ENCODE peak calls at places on chromosomes 2 and 18, in eight cellular contexts. O is IMR-90, Q is heart left ventricle, N is tibial nerve, X is GM12892, R is sigmoid colon, B is A549, F is K562. M is an unnamed sample.

GRCh38 chr2:197322729-197323720 is 12.4 kb upstream of the ANKRD44 start:
- DNase-seq in R (no peak), O (no peak), B (no peak), X (no peak), Q (no peak), N (no peak), F (no peak), M (no peak)

GRCh38 chr2:88091943-88092342 is 24.3 kb downstream of the SMYD1 start:
- DNase-seq in B (no peak), N (no peak), R (no peak), Q (no peak), O (no peak), F (no peak), X (no peak), M (no peak)

GRCh38 chr2:96413067-96413722 is 77.6 kb downstream of the NCAPH start:
- DNase-seq in F (no peak), B (no peak), X (no peak), O (no peak), N (no peak), Q (no peak), R (no peak), M (no peak)

GRCh38 chr2:45896281-45896680 is 244.8 kb downstream of the PRKCE start:
- DNase-seq in B (no peak), O (no peak), X (no peak), Q (no peak), R (no peak), N (peak; percentile 34), F (no peak), M (no peak)

GRCh38 chr18:59189746-59190145 is 30.2 kb upstream of the GRP start:
- DNase-seq in Q (no peak), X (no peak), B (no peak), O (peak; percentile 5), R (no peak), N (no peak), F (no peak), M (no peak)

GRCh38 chr2:238087211-238087610 is 12.9 kb upstream of the ESPNL start:
- DNase-seq in X (no peak), R (no peak), B (no peak), Q (no peak), O (no peak), F (no peak), N (no peak), M (no peak)

GRCh38 chr2:240136671-240137292 is 677 bp upstream of the COPS9 start:
- DNase-seq in X (no peak), F (peak; percentile 17), O (no peak), Q (no peak), N (no peak), B (no peak), R (no peak), M (no peak)

GRCh38 chr2:217616936-217617335 is 385.9 kb downstream of the TNS1 start:
- DNase-seq in Q (no peak), X (no peak), B (no peak), O (peak; percentile 66), F (no peak), R (no peak), N (no peak), M (no peak)

GRCh38 chr2:212904646-212905045 is 246.8 kb downstream of the IKZF2 start:
- DNase-seq in N (no peak), B (no peak), R (no peak), F (no peak), O (no peak), Q (no peak), X (no peak), M (no peak)

GRCh38 chr18:45167109-45167551 is 448.1 kb upstream of the SLC14A2 start:
- DNase-seq in F (no peak), N (no peak), Q (no peak), R (no peak), X (no peak), B (no peak), O (peak; percentile 44), M (no peak)

GRCh38 chr2:188181439-188181838 is 110.2 kb upstream of the GULP1 start:
- DNase-seq in O (no peak), N (no peak), R (no peak), Q (no peak), F (no peak), X (no peak), B (no peak), M (no peak)

GRCh38 chr2:25279091-25279651 is 62.6 kb downstream of the DNMT3A start:
- DNase-seq in X (peak; percentile 71), R (peak; percentile 89), F (no peak), O (no peak), Q (peak; percentile 68), B (no peak), N (peak; percentile 75), M (peak; percentile 24)

GRCh38 chr2:157838442-157839161 is 37.5 kb downstream of the ACVR1 start:
- DNase-seq in F (peak; percentile 69), O (peak; percentile 90), N (peak; percentile 38), R (no peak), B (peak; percentile 37), Q (peak; percentile 48), X (no peak), M (no peak)

GRCh38 chr18:63140997-63141776 is 178.4 kb downstream of the BCL2 start:
- DNase-seq in B (no peak), X (no peak), Q (no peak), F (no peak), N (no peak), R (no peak), O (no peak), M (no peak)

GRCh38 chr2:45901468-45902081 is 250.1 kb downstream of the PRKCE start:
- DNase-seq in N (no peak), R (no peak), Q (no peak), B (no peak), F (no peak), O (no peak), X (no peak), M (no peak)

GRCh38 chr2:212360068-212360460 is 178.5 kb downstream of the ERBB4 start:
- DNase-seq in R (no peak), N (no peak), O (no peak), Q (no peak), X (no peak), F (no peak), B (no peak), M (no peak)

GRCh38 chr2:25740810-25741381 is 67.5 kb upstream of the DTNB start:
- DNase-seq in X (no peak), B (no peak), R (no peak), N (no peak), O (no peak), Q (no peak), F (no peak), M (no peak)

GRCh38 chr2:43391159-43391876 is 164.9 kb upstream of the ZFP36L2 start:
- DNase-seq in B (no peak), Q (no peak), O (no peak), N (no peak), R (no peak), X (no peak), F (no peak), M (no peak)

GRCh38 chr2:112465373-112465772 is 16.6 kb upstream of the TTL start:
- DNase-seq in B (peak; percentile 18), O (peak; percentile 17), N (no peak), X (no peak), F (no peak), R (no peak), Q (no peak), M (no peak)

GRCh38 chr2:3267549-3267867 is 110.1 kb downstream of the EIPR1 start:
- DNase-seq in Q (no peak), R (no peak), X (no peak), N (no peak), B (no peak), F (no peak), O (no peak), M (no peak)

GRCh38 chr2:3265471-3265870 is 112.1 kb downstream of the EIPR1 start:
- DNase-seq in O (no peak), F (no peak), X (no peak), Q (no peak), R (no peak), B (no peak), N (no peak), M (no peak)

GRCh38 chr2:3267869-3268704 is 109.5 kb downstream of the EIPR1 start:
- DNase-seq in Q (no peak), B (no peak), R (no peak), X (no peak), N (no peak), O (no peak), F (no peak), M (no peak)

GRCh38 chr2:3266727-3267548 is 110.7 kb downstream of the EIPR1 start:
- DNase-seq in Q (no peak), X (no peak), O (no peak), F (no peak), B (no peak), N (no peak), R (no peak), M (no peak)

GRCh38 chr2:3265981-3266726 is 111.5 kb downstream of the EIPR1 start:
- DNase-seq in B (no peak), Q (no peak), X (no peak), F (no peak), N (no peak), O (no peak), R (no peak), M (no peak)
- TF ChIP-seq POLR2A in B (no peak), Q (no peak), X (no peak), F (no peak), N (no peak), O (no peak), R (no peak), M (no peak)

GRCh38 chr18:12038661-12039417 is 54.8 kb upstream of the ANKRD62 start:
- DNase-seq in F (peak; percentile 84), R (peak; percentile 91), O (peak; percentile 65), X (peak; percentile 80), N (peak; percentile 84), Q (peak; percentile 82), B (peak; percentile 64), M (no peak)
- TF ChIP-seq POLR2A in F (no peak), R (no peak), O (peak; percentile 40), X (no peak), N (no peak), Q (no peak), B (no peak), M (no peak)

GRCh38 chr2:99337164-99337930 is at the start of gene EIF5B:
- DNase-seq in Q (peak; percentile 96), N (peak; percentile 84), F (peak; percentile 87), X (peak; percentile 81), O (peak; percentile 95), R (peak; percentile 98), B (peak; percentile 91), M (peak; percentile 80)
- TF ChIP-seq POLR2A in Q (no peak), N (peak; percentile 32), F (peak; percentile 96), X (peak; percentile 90), O (peak; percentile 40), R (peak; percentile 63), B (peak; percentile 88), M (no peak)

DNA sequence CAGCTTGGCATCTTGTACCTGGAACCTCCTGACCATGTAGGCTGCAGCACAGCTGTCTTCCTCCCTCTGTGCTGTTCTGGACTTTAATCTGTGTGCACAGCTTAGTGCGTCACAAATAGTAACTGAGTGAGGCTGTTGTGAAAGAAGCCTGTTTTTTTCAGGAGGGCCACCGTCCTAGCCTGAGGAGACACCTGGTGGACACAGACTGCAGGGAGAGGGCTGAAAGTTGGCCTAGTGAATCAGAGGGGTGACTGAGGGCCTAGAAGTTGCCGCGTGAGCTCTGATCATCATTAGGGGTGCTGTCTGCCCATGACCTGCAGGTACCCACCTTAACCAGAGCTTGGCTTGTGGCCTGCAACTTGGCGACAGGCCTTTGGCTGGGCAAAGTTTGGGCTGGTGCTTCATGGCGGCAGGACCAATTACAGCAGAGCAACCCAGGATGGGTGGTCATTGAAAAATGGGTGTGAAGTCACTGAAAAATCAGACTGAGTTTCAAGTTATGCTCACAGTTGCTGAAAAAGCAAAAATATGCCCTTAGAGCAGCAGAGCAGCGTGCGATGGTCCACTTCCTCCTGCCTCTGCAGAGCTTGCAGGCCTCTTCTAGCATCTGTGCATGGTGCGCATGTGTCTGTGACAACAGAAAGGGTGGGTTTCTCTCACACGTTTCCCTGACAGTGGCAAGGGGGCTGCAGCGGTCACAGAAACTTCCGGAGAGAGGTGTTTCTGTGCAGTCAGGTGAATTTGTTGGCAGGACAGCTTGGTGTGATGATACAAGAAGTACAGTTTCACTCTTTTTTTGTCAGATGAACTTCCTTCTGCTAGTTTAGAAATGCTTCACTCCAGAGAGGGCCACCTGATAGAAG is 9.6 kb downstream of the GDF7 start:
- DNase-seq in O (no peak), N (no peak), R (no peak), F (no peak), B (no peak), Q (no peak), X (peak; percentile 73), M (no peak)
- TF ChIP-seq POLR2A in O (no peak), N (no peak), R (no peak), F (no peak), B (no peak), Q (no peak), X (peak; percentile 28), M (no peak)

M was measured in esophagus squamous epithelium.